ENCODE peak calls at places on chromosome 3, in six cellular contexts. One of them, this sample, is unnamed.

GRCh38 chr3:33211444-33211843 is 7.2 kb downstream of the SUSD5 start:
- DNase-seq in HCT116: peak; percentile 31
- DNase-seq in stomach: no peak
- DNase-seq in spleen: no peak
- DNase-seq in K562: no peak
- DNase-seq in uterus: no peak
- DNase-seq in this sample: no peak

GRCh38 chr3:64900916-64901903 is 213.4 kb upstream of the ADAMTS9 start:
- DNase-seq in HCT116: no peak
- DNase-seq in stomach: no peak
- DNase-seq in spleen: no peak
- DNase-seq in K562: no peak
- DNase-seq in uterus: no peak
- DNase-seq in this sample: peak; percentile 48

GRCh38 chr3:158685151-158685550 is 12.7 kb upstream of the LXN start:
- DNase-seq in HCT116: no peak
- DNase-seq in stomach: no peak
- DNase-seq in spleen: no peak
- DNase-seq in K562: no peak
- DNase-seq in uterus: no peak
- DNase-seq in this sample: no peak

GRCh38 chr3:53680026-53680425 is 166.2 kb downstream of the CHDH start:
- DNase-seq in HCT116: no peak
- DNase-seq in stomach: no peak
- DNase-seq in spleen: no peak
- DNase-seq in K562: no peak
- DNase-seq in uterus: peak; percentile 55
- DNase-seq in this sample: peak; percentile 47

GRCh38 chr3:67593761-67594234 is 60.6 kb downstream of the SUCLG2 start:
- DNase-seq in HCT116: no peak
- DNase-seq in stomach: no peak
- DNase-seq in spleen: no peak
- DNase-seq in K562: peak; percentile 13
- DNase-seq in uterus: no peak
- DNase-seq in this sample: no peak

GRCh38 chr3:107817076-107817475 is 273.8 kb downstream of the CD47 start:
- DNase-seq in HCT116: no peak
- DNase-seq in stomach: no peak
- DNase-seq in spleen: no peak
- DNase-seq in K562: no peak
- DNase-seq in uterus: no peak
- DNase-seq in this sample: no peak

GRCh38 chr3:9809239-9809614 is 835 bp upstream of the TTLL3 start:
- DNase-seq in HCT116: no peak
- DNase-seq in stomach: peak; percentile 40
- DNase-seq in spleen: no peak
- DNase-seq in K562: no peak
- DNase-seq in uterus: no peak
- DNase-seq in this sample: no peak

GRCh38 chr3:37981348-37981664 is 9.3 kb upstream of the VILL start:
- DNase-seq in HCT116: no peak
- DNase-seq in stomach: no peak
- DNase-seq in spleen: no peak
- DNase-seq in K562: no peak
- DNase-seq in uterus: no peak
- DNase-seq in this sample: no peak

GRCh38 chr3:141500397-141500796 is 13.6 kb downstream of the RASA2 start:
- DNase-seq in HCT116: no peak
- DNase-seq in stomach: no peak
- DNase-seq in spleen: no peak
- DNase-seq in K562: no peak
- DNase-seq in uterus: no peak
- DNase-seq in this sample: no peak

GRCh38 chr3:58565621-58566397 is 11.4 kb downstream of the FAM107A start:
- DNase-seq in HCT116: no peak
- DNase-seq in stomach: no peak
- DNase-seq in spleen: no peak
- DNase-seq in K562: no peak
- DNase-seq in uterus: no peak
- DNase-seq in this sample: no peak

GRCh38 chr3:172516318-172517214 is 6.7 kb downstream of the TNFSF10 start:
- DNase-seq in HCT116: no peak
- DNase-seq in stomach: peak; percentile 85
- DNase-seq in spleen: no peak
- DNase-seq in K562: no peak
- DNase-seq in uterus: peak; percentile 55
- DNase-seq in this sample: peak; percentile 62

GRCh38 chr3:151901282-151901945 is 28.0 kb downstream of the SUCNR1 start:
- DNase-seq in HCT116: no peak
- DNase-seq in stomach: no peak
- DNase-seq in spleen: no peak
- DNase-seq in K562: no peak
- DNase-seq in uterus: no peak
- DNase-seq in this sample: no peak

GRCh38 chr3:101861212-101861977 is 12.1 kb downstream of the NFKBIZ start:
- DNase-seq in HCT116: no peak
- DNase-seq in stomach: no peak
- DNase-seq in spleen: no peak
- DNase-seq in K562: no peak
- DNase-seq in uterus: no peak
- DNase-seq in this sample: no peak
- TF ChIP-seq POLR2A in HCT116: no peak
- TF ChIP-seq POLR2A in stomach: no peak
- TF ChIP-seq POLR2A in spleen: no peak
- TF ChIP-seq POLR2A in K562: peak; percentile 41
- TF ChIP-seq POLR2A in uterus: no peak
- TF ChIP-seq POLR2A in this sample: no peak

GRCh38 chr3:174218011-174218410 is 641.1 kb upstream of the NAALADL2 start:
- DNase-seq in HCT116: no peak
- DNase-seq in stomach: no peak
- DNase-seq in spleen: no peak
- DNase-seq in K562: no peak
- DNase-seq in uterus: no peak
- DNase-seq in this sample: no peak

GRCh38 chr3:174221155-174221554 is 638.0 kb upstream of the NAALADL2 start:
- DNase-seq in HCT116: no peak
- DNase-seq in stomach: no peak
- DNase-seq in spleen: no peak
- DNase-seq in K562: no peak
- DNase-seq in uterus: no peak
- DNase-seq in this sample: no peak

GRCh38 chr3:174219738-174220137 is 639.4 kb upstream of the NAALADL2 start:
- DNase-seq in HCT116: no peak
- DNase-seq in stomach: no peak
- DNase-seq in spleen: no peak
- DNase-seq in K562: no peak
- DNase-seq in uterus: no peak
- DNase-seq in this sample: no peak

GRCh38 chr3:174223042-174223441 is 636.1 kb upstream of the NAALADL2 start:
- DNase-seq in HCT116: no peak
- DNase-seq in stomach: no peak
- DNase-seq in spleen: no peak
- DNase-seq in K562: no peak
- DNase-seq in uterus: no peak
- DNase-seq in this sample: no peak

DNA sequence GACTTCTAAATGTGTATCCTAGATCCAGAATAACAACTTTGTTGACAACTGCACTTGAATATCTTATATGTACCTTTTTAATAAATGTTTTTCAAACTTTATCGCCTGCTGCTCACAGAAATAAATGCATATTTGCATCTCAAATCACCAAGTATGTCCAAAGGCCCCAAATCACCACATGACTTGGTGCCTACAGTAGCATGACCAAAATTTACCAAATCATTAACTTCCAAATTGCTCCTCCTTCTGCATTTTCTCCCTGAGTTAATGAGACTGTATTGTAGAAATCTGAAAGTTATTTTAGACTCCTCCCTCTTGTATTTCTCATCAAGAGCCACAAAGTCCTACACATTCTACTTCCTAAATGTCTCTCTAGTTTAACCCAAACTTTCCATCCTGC is 635.5 kb upstream of the NAALADL2 start:
- DNase-seq in HCT116: no peak
- DNase-seq in stomach: no peak
- DNase-seq in spleen: no peak
- DNase-seq in K562: no peak
- DNase-seq in uterus: no peak
- DNase-seq in this sample: no peak
- H3K4me3 ChIP-seq in HCT116: no peak overlapping the region
- H3K4me3 ChIP-seq in stomach: no peak overlapping the region
- H3K4me3 ChIP-seq in spleen: no peak overlapping the region
- H3K4me3 ChIP-seq in K562: no peak overlapping the region
- H3K4me3 ChIP-seq in uterus: no peak overlapping the region
- H3K4me3 ChIP-seq in this sample: no peak overlapping the region

DNA sequence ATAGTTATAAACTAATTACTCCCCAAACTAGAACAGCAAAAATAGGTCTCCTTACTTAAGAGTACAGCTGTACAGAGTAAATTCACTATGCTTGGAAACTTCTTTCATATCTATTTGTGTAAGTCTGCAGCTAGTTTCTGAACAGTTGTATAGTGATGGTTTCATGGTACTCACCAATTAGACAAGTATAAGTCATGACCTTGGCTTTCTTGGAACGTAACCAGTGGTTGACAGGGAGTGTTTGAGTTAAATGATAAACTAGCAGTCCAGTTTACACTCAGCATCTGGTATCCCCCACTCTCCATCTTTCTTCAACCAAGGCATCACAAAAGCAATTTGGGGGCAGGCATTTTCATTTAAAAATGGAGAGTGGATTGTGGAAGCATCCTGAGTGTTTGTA is 25.9 kb downstream of the MME start:
- DNase-seq in HCT116: no peak
- DNase-seq in stomach: no peak
- DNase-seq in spleen: no peak
- DNase-seq in K562: no peak
- DNase-seq in uterus: no peak
- DNase-seq in this sample: no peak
- H3K36me3 ChIP-seq in HCT116: no peaks in the 10 kb centered on the region
- H3K36me3 ChIP-seq in stomach: no peaks in the 10 kb centered on the region
- H3K36me3 ChIP-seq in spleen: no peaks in the 10 kb centered on the region
- H3K36me3 ChIP-seq in K562: no peaks in the 10 kb centered on the region
- H3K36me3 ChIP-seq in uterus: no peaks in the 10 kb centered on the region
- H3K36me3 ChIP-seq in this sample: no peaks in the 10 kb centered on the region

GRCh38 chr3:134351421-134351820 is 22.8 kb downstream of the AMOTL2 start:
- DNase-seq in HCT116: no peak
- DNase-seq in stomach: no peak
- DNase-seq in spleen: peak; percentile 14
- DNase-seq in K562: no peak
- DNase-seq in uterus: peak; percentile 58
- DNase-seq in this sample: no peak

GRCh38 chr3:134352031-134352671 is 22.1 kb downstream of the AMOTL2 start:
- DNase-seq in HCT116: no peak
- DNase-seq in stomach: no peak
- DNase-seq in spleen: no peak
- DNase-seq in K562: no peak
- DNase-seq in uterus: peak; percentile 18
- DNase-seq in this sample: no peak

GRCh38 chr3:134350266-134350665 is 24.0 kb downstream of the AMOTL2 start:
- DNase-seq in HCT116: no peak
- DNase-seq in stomach: no peak
- DNase-seq in spleen: peak; percentile 2
- DNase-seq in K562: no peak
- DNase-seq in uterus: peak; percentile 7
- DNase-seq in this sample: no peak

GRCh38 chr3:134348524-134348923 is 25.7 kb downstream of the AMOTL2 start:
- DNase-seq in HCT116: peak; percentile 48
- DNase-seq in stomach: peak; percentile 65
- DNase-seq in spleen: peak; percentile 56
- DNase-seq in K562: no peak
- DNase-seq in uterus: peak; percentile 12
- DNase-seq in this sample: no peak

GRCh38 chr3:134350861-134351311 is 23.4 kb downstream of the AMOTL2 start:
- DNase-seq in HCT116: no peak
- DNase-seq in stomach: peak; percentile 86
- DNase-seq in spleen: peak; percentile 55
- DNase-seq in K562: no peak
- DNase-seq in uterus: peak; percentile 27
- DNase-seq in this sample: no peak
- TF ChIP-seq POLR2A in HCT116: no peak
- TF ChIP-seq POLR2A in stomach: no peak
- TF ChIP-seq POLR2A in spleen: no peak
- TF ChIP-seq POLR2A in K562: no peak
- TF ChIP-seq POLR2A in uterus: no peak
- TF ChIP-seq POLR2A in this sample: no peak

GRCh38 chr3:50166309-50167019 is 11.3 kb downstream of the SEMA3F start:
- DNase-seq in HCT116: no peak
- DNase-seq in stomach: no peak
- DNase-seq in spleen: no peak
- DNase-seq in K562: no peak
- DNase-seq in uterus: no peak
- DNase-seq in this sample: no peak
- H3K4me3 ChIP-seq in HCT116: no peak overlapping the region
- H3K4me3 ChIP-seq in stomach: no peak overlapping the region
- H3K4me3 ChIP-seq in spleen: no peak overlapping the region
- H3K4me3 ChIP-seq in K562: no peak overlapping the region
- H3K4me3 ChIP-seq in uterus: no peak overlapping the region
- H3K4me3 ChIP-seq in this sample: no peak overlapping the region

DNA sequence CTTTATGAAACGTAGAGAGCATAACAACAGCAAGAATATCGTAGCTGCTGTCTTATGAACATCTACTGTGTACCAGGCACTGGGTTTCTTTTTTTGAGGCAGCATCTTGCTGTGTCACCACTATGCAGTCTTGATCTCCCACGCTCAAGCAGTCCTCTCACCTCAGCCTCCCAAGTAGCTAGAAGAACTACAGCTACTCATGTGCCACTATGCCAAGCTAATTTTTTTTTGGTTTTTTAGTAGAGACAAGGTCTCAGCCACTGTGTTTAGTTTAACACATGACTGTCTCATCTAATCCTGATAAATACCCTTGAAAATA is 129.9 kb downstream of the VGLL4 start:
- DNase-seq in HCT116: no peak
- DNase-seq in stomach: no peak
- DNase-seq in spleen: no peak
- DNase-seq in K562: no peak
- DNase-seq in uterus: no peak
- DNase-seq in this sample: no peak
- H3K36me3 ChIP-seq in HCT116: no peaks in the 10 kb centered on the region
- H3K36me3 ChIP-seq in stomach: no peaks in the 10 kb centered on the region
- H3K36me3 ChIP-seq in spleen: no peaks in the 10 kb centered on the region
- H3K36me3 ChIP-seq in K562: no peaks in the 10 kb centered on the region
- H3K36me3 ChIP-seq in uterus: no peaks in the 10 kb centered on the region
- H3K36me3 ChIP-seq in this sample: no peaks in the 10 kb centered on the region

GRCh38 chr3:61155701-61156292 is 95.5 kb downstream of the FHIT start:
- DNase-seq in HCT116: no peak
- DNase-seq in stomach: peak; percentile 70
- DNase-seq in spleen: no peak
- DNase-seq in K562: no peak
- DNase-seq in uterus: no peak
- DNase-seq in this sample: no peak
- TF ChIP-seq POLR2A in HCT116: no peak
- TF ChIP-seq POLR2A in stomach: no peak
- TF ChIP-seq POLR2A in spleen: no peak
- TF ChIP-seq POLR2A in K562: no peak
- TF ChIP-seq POLR2A in uterus: no peak
- TF ChIP-seq POLR2A in this sample: no peak